ENCODE peak calls at places on chromosomes 12 and 14, in six cellular contexts. Y, J, X, Q, U and F are unnamed samples.

GRCh38 chr14:104149617-104150141 is 11.3 kb downstream of the KIF26A start:
- ATAC-seq in Y (no peak), J (peak; percentile 76), X (no peak), Q (no peak), U (peak; percentile 52), F (peak; percentile 42)

GRCh38 chr12:49201595-49202295 is 12.9 kb upstream of the TUBA1A start:
- ATAC-seq in Y (peak; percentile 27), J (peak; percentile 47), X (peak; percentile 68), Q (no peak), U (peak; percentile 66), F (peak; percentile 29)

GRCh38 chr14:75984674-75985073 is 889 bp upstream of the IFT43 start:
- ATAC-seq in Y (no peak), J (no peak), X (no peak), Q (no peak), U (no peak), F (no peak)

GRCh38 chr12:94831081-94831747 is 172.3 kb downstream of the NDUFA12 start:
- ATAC-seq in Y (no peak), J (no peak), X (no peak), Q (no peak), U (peak; percentile 56), F (peak; percentile 19)

GRCh38 chr12:42862055-42862454 is 272.5 kb upstream of the PRICKLE1 start:
- ATAC-seq in Y (no peak), J (no peak), X (no peak), Q (no peak), U (no peak), F (no peak)

GRCh38 chr14:96170961-96171592 is 33.6 kb upstream of the BDKRB2 start:
- ATAC-seq in Y (no peak), J (no peak), X (no peak), Q (no peak), U (no peak), F (no peak)

GRCh38 chr14:75476274-75476995 is 45.8 kb upstream of the BATF start:
- ATAC-seq in Y (peak; percentile 60), J (no peak), X (no peak), Q (no peak), U (no peak), F (peak; percentile 74)

GRCh38 chr12:1913377-1914115 is 4.9 kb downstream of the CACNA2D4 start:
- ATAC-seq in Y (no peak), J (no peak), X (no peak), Q (no peak), U (no peak), F (no peak)

GRCh38 chr12:57215668-57216013 is 953 bp upstream of the NXPH4 start:
- ATAC-seq in Y (no peak), J (no peak), X (no peak), Q (no peak), U (no peak), F (no peak)

GRCh38 chr12:46174919-46175318 is 93.9 kb downstream of the SLC38A1 start:
- ATAC-seq in Y (no peak), J (no peak), X (no peak), Q (no peak), U (no peak), F (no peak)
- H3K36me3 ChIP-seq in Y (no peaks in the 10 kb centered on the region), J (no peaks in the 10 kb centered on the region), X (no peaks in the 10 kb centered on the region), Q (no peaks in the 10 kb centered on the region), U (no peaks in the 10 kb centered on the region), F (no peaks in the 10 kb centered on the region)

GRCh38 chr12:110725267-110725666 is 17.4 kb downstream of the PPP1CC start:
- ATAC-seq in Y (no peak), J (no peak), X (no peak), Q (no peak), U (no peak), F (no peak)

GRCh38 chr12:110731479-110731878 is 11.2 kb downstream of the PPP1CC start:
- ATAC-seq in Y (no peak), J (no peak), X (no peak), Q (no peak), U (no peak), F (no peak)

GRCh38 chr12:110726708-110727369 is 15.9 kb downstream of the PPP1CC start:
- ATAC-seq in Y (no peak), J (no peak), X (no peak), Q (no peak), U (no peak), F (no peak)

GRCh38 chr12:110726018-110726417 is 16.7 kb downstream of the PPP1CC start:
- ATAC-seq in Y (no peak), J (no peak), X (no peak), Q (no peak), U (no peak), F (no peak)

DNA sequence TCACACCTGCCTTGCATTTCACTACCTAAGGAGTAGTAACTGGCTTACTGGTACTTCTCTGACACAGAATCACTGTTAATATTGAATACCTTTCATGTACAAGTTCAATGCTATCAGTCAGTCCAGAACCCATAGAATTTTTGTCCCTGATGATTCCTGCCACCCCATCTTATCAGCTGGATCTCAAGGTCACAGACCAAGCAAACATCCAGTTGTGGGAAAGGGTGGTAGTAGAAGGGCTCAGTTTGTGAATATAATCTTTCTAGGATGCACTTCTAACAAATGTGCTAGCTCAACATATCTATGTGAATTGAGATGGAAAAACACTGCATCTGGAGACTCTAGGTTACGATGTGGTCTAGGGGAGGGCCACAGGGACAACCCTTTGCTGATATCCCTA is 14.1 kb downstream of the PPP1CC start:
- ATAC-seq in Y (no peak), J (no peak), X (no peak), Q (no peak), U (no peak), F (no peak)
- H3K36me3 ChIP-seq in Y (peaks cover 22% of the 10 kb centered on the region), J (peaks cover 69% of the 10 kb centered on the region), X (peaks cover 8% of the 10 kb centered on the region), Q (peaks cover 30% of the 10 kb centered on the region), U (peaks cover 23% of the 10 kb centered on the region), F (peaks cover 3% of the 10 kb centered on the region)

GRCh38 chr14:49578141-49578540 is 8.0 kb downstream of the RPS29 start:
- ATAC-seq in Y (no peak), J (no peak), X (no peak), Q (no peak), U (no peak), F (no peak)
- H3K36me3 ChIP-seq in Y (peaks cover 12% of the 10 kb centered on the region), J (peaks cover 24% of the 10 kb centered on the region), X (no peaks in the 10 kb centered on the region), Q (peaks cover 16% of the 10 kb centered on the region), U (peaks cover 4% of the 10 kb centered on the region), F (no peaks in the 10 kb centered on the region)

GRCh38 chr14:81676395-81676794 is 142.7 kb upstream of the SEL1L start:
- ATAC-seq in Y (no peak), J (no peak), X (no peak), Q (no peak), U (no peak), F (no peak)

GRCh38 chr14:81669308-81669707 is 135.7 kb upstream of the SEL1L start:
- ATAC-seq in Y (no peak), J (no peak), X (no peak), Q (no peak), U (no peak), F (no peak)

GRCh38 chr14:81677736-81678135 is 144.1 kb upstream of the SEL1L start:
- ATAC-seq in Y (no peak), J (no peak), X (no peak), Q (no peak), U (peak; percentile 88), F (no peak)

GRCh38 chr14:81676879-81677278 is 143.2 kb upstream of the SEL1L start:
- ATAC-seq in Y (no peak), J (no peak), X (no peak), Q (no peak), U (peak; percentile 75), F (no peak)

DNA sequence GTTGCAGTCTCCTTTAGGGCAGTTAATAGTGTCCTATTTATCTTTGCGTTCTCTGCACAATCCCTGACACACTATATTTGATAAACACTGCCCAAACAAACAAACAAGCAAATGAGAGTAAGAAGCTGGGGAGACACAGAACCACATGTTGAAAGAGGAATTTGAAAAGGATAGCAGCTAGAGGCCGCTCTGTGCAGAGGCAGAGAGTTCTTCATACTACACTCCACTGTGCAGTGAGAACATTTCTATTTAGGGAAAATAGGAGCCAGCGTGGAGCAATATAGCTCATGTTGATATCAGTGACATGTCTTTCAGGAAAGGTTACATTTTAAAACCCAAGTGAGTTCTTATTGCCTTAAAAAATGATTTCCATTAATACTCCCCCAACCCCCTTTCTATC is 140.3 kb upstream of the SEL1L start:
- ATAC-seq in Y (no peak), J (no peak), X (no peak), Q (no peak), U (no peak), F (no peak)
- H3K36me3 ChIP-seq in Y (no peaks in the 10 kb centered on the region), J (no peaks in the 10 kb centered on the region), X (no peaks in the 10 kb centered on the region), Q (no peaks in the 10 kb centered on the region), U (no peaks in the 10 kb centered on the region), F (no peaks in the 10 kb centered on the region)